ENCODE peak calls at places on chromosomes 6 and 20, in six cellular contexts. X is bronchial epithelial cell, F is GM23248, E is SJCRH30, W is EH, B is midbrain. S is an unnamed sample.

GRCh38 chr6:151067684-151068596 is 171.8 kb upstream of the AKAP12 start:
- DNase-seq in F (peak; percentile 95), E (no peak), X (peak; percentile 99), B (peak; percentile 17), W (peak; percentile 97), S (no peak)

GRCh38 chr6:153976921-153977693 is 61.9 kb upstream of the OPRM1 start:
- DNase-seq in X (peak; percentile 26), F (peak; percentile 73), W (peak; percentile 3), B (no peak), E (no peak), S (no peak)

GRCh38 chr6:117550078-117550600 is 52.2 kb downstream of the GOPC start:
- DNase-seq in E (no peak), X (peak; percentile 79), B (no peak), W (no peak), F (no peak), S (no peak)

GRCh38 chr6:33992191-33992590 is 153.7 kb downstream of the GRM4 start:
- DNase-seq in F (no peak), B (no peak), E (no peak), X (no peak), W (no peak), S (no peak)

GRCh38 chr6:20168668-20169633 is 43.3 kb downstream of the MBOAT1 start:
- DNase-seq in W (no peak), E (no peak), X (no peak), B (no peak), F (peak; percentile 52), S (no peak)

GRCh38 chr6:97438011-97438671 is 155.1 kb upstream of the MMS22L start:
- DNase-seq in B (peak; percentile 51), W (no peak), X (no peak), E (no peak), F (no peak), S (no peak)

GRCh38 chr6:119267506-119267905 is 82.1 kb downstream of the MAN1A1 start:
- DNase-seq in B (no peak), W (no peak), F (no peak), X (no peak), E (no peak), S (no peak)

GRCh38 chr20:37394543-37395410 is 48.8 kb downstream of the SRC start:
- DNase-seq in F (no peak), W (peak; percentile 34), E (peak; percentile 51), X (peak; percentile 89), B (no peak), S (no peak)

GRCh38 chr20:38031957-38032356 is 1.3 kb downstream of the TTI1 start:
- DNase-seq in F (no peak), E (no peak), B (no peak), W (no peak), X (no peak), S (no peak)

GRCh38 chr6:167679137-167679736 is 147.5 kb upstream of the AFDN start:
- DNase-seq in E (no peak), B (peak; percentile 21), X (no peak), F (no peak), W (no peak), S (no peak)

GRCh38 chr6:144714031-144714732 is 429.0 kb downstream of the UTRN start:
- DNase-seq in F (no peak), B (no peak), W (no peak), X (no peak), E (no peak), S (no peak)

GRCh38 chr20:63588641-63589041 is 14.6 kb upstream of the HELZ2 start:
- DNase-seq in B (no peak), X (no peak), E (no peak), F (no peak), W (no peak), S (no peak)

GRCh38 chr20:49452011-49452482 is 30.4 kb downstream of the KCNB1 start:
- DNase-seq in X (no peak), W (no peak), E (no peak), F (peak; percentile 35), B (peak; percentile 48), S (no peak)